ENCODE peak calls at places on chromosome 15, in six cellular contexts. R, V, P, X, G and F are unnamed samples.

GRCh38 chr15:55587321-55588069 is 650 bp downstream of the PYGO1 start:
- DNase-seq in P (no peak), X (no peak), V (peak; percentile 5), G (peak; percentile 17), R (peak; percentile 68), F (peak; percentile 9)

GRCh38 chr15:71781179-71781964 is 29.0 kb upstream of the NR2E3 start:
- DNase-seq in V (no peak), P (peak; percentile 17), G (no peak), X (no peak), R (peak; percentile 51), F (no peak)

GRCh38 chr15:58491151-58491473 is 59.3 kb downstream of the LIPC start:
- DNase-seq in X (no peak), G (no peak), R (no peak), P (no peak), V (no peak), F (no peak)

GRCh38 chr15:50119063-50119700 is at the start of gene ATP8B4:
- DNase-seq in R (no peak), V (no peak), G (no peak), P (no peak), X (no peak), F (no peak)

GRCh38 chr15:90036343-90036742 is 35.2 kb downstream of the ZNF710 start:
- DNase-seq in G (no peak), R (no peak), V (no peak), X (no peak), P (no peak), F (no peak)

GRCh38 chr15:75928680-75929608 is 25.3 kb downstream of the FBXO22 start:
- DNase-seq in X (no peak), P (no peak), R (peak; percentile 38), V (no peak), G (peak; percentile 25), F (no peak)

GRCh38 chr15:78216276-78217229 is 17.8 kb downstream of the ACSBG1 start:
- DNase-seq in P (no peak), R (no peak), G (peak; percentile 95), X (no peak), V (peak; percentile 87), F (no peak)

GRCh38 chr15:40902605-40903561 is 8.6 kb downstream of the VPS18 start:
- DNase-seq in R (no peak), X (no peak), P (no peak), G (no peak), V (no peak), F (no peak)

GRCh38 chr15:73273181-73274002 is 95.4 kb downstream of the HCN4 start:
- DNase-seq in P (peak; percentile 32), G (peak; percentile 56), X (peak; percentile 43), V (peak; percentile 51), R (peak; percentile 56), F (no peak)

GRCh38 chr15:31473384-31474058 is 146.9 kb downstream of the KLF13 start:
- DNase-seq in X (no peak), R (no peak), V (no peak), P (no peak), G (no peak), F (no peak)

GRCh38 chr15:28919201-28919627 is 33.4 kb downstream of the APBA2 start:
- DNase-seq in V (no peak), G (no peak), X (no peak), R (no peak), P (no peak), F (no peak)

GRCh38 chr15:22237891-22238275 is 157.6 kb downstream of the OR4M2 start:
- DNase-seq in P (no peak), G (no peak), X (no peak), V (no peak), R (no peak), F (no peak)

GRCh38 chr15:66047321-66048024 is 178.2 kb downstream of the RAB11A start:
- DNase-seq in R (no peak), V (no peak), P (no peak), G (no peak), X (no peak), F (no peak)

GRCh38 chr15:34753236-34753894 is 1.4 kb downstream of the GJD2 start:
- DNase-seq in P (no peak), G (no peak), X (no peak), V (peak; percentile 45), R (peak; percentile 49), F (no peak)

GRCh38 chr15:42876224-42876623 is 44.4 kb downstream of the TTBK2 start:
- DNase-seq in X (no peak), R (no peak), V (no peak), P (no peak), G (no peak), F (no peak)

GRCh38 chr15:77107068-77107467 is 36.2 kb upstream of the TSPAN3 start:
- DNase-seq in P (no peak), X (no peak), V (peak; percentile 77), R (peak; percentile 49), G (no peak), F (no peak)

GRCh38 chr15:96462768-96463167 is 132.3 kb downstream of the NR2F2 start:
- DNase-seq in V (no peak), G (no peak), X (no peak), P (no peak), R (no peak), F (no peak)

GRCh38 chr15:72135719-72136118 is 17.5 kb downstream of the SENP8 start:
- DNase-seq in P (no peak), X (no peak), R (no peak), V (no peak), G (no peak), F (no peak)

DNA sequence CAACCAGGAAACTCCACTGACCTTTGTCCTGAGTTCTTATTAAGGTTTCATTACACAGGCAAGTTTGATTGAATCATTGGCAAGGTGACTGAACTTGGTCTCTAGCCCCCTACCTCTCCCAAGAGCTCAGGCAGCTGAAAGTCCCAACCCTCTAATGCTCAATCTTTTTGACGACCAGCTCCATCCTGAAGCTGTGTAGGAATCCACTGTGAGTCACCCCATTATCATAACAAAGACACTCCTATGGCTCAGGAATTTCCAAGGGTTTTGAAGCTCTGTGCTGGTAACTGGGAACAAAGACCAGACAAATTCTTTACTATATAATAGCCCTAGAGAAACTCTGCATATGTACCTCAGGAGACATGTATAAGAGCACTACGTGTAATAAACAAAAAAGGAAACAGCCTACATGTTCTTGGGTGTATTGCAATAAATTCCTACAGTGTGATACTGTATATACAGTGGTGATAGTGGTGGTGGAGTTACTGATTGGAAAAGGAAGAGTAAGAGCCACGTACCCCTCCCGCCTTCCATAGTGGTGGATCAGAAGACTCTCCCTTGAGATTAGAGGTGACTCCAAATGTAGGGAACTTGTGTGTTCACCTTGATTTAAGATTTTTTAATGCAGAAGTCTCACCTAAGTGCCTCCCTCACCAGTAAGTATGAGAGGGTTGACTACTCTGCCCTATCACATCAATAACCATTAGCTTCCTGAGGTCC is 116.6 kb downstream of the ST8SIA2 start:
- DNase-seq in X (no peak), V (no peak), G (no peak), P (no peak), R (peak; percentile 67), F (no peak)
- H3K4me3 ChIP-seq in X (no peak overlapping the region), V (no peak overlapping the region), G (no peak overlapping the region), P (no peak overlapping the region), R (no peak overlapping the region), F (no peak overlapping the region)

DNA sequence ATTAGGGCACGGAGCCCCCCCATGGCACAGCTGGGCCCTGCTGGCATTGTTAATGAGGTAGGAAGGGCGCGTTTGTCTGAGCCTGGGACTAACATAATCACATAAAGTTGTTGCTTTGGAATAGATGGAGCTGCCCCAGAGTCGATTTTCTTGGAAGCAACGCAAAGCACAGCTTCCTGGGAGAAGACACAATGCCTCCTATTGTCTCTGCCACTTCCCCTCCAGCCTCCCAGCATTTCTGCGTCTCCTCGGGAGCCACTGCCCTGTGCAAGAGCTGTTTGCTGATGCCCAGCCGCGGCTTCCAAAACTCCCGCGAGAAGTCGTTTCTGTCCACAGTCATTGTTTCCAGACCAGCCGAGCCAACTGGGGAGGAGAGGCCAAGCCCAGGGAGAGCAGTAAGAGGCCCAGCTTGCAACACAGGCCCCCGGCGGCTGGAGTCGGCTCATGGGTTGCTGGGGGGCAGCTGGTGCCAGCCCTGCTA is 18.1 kb upstream of the ALDH1A3 start:
- DNase-seq in G (no peak), V (peak; percentile 44), R (no peak), X (no peak), P (no peak), F (no peak)
- H3K4me3 ChIP-seq in G (no peak overlapping the region), V (no peak overlapping the region), R (no peak overlapping the region), X (no peak overlapping the region), P (no peak overlapping the region), F (no peak overlapping the region)

GRCh38 chr15:37090543-37091175 is 9.7 kb downstream of the MEIS2 start:
- DNase-seq in V (no peak), X (no peak), R (no peak), G (no peak), P (no peak), F (no peak)
- H3K4me3 ChIP-seq in V (no peak overlapping the region), X (no peak overlapping the region), R (no peak overlapping the region), G (no peak overlapping the region), P (no peak overlapping the region), F (no peak overlapping the region)

GRCh38 chr15:51621155-51621554 is 1.4 kb downstream of the DMXL2 start:
- DNase-seq in V (no peak), R (no peak), P (no peak), G (no peak), X (no peak), F (no peak)
- H3K4me3 ChIP-seq in V (no peak overlapping the region), R (peak overlapping the region; percentile 82), P (peak overlapping the region; percentile 87), G (peak overlapping the region; percentile 82), X (no peak overlapping the region), F (peak overlapping the region; percentile 73)

GRCh38 chr15:99435761-99436346 is 129.9 kb upstream of the MEF2A start:
- DNase-seq in G (peak; percentile 64), V (no peak), X (no peak), R (no peak), P (no peak), F (no peak)

GRCh38 chr15:99433757-99434211 is 132.0 kb upstream of the MEF2A start:
- DNase-seq in R (no peak), G (no peak), V (peak; percentile 3), P (no peak), X (no peak), F (no peak)

GRCh38 chr15:99435138-99435695 is 130.6 kb upstream of the MEF2A start:
- DNase-seq in G (peak; percentile 94), X (no peak), R (no peak), V (peak; percentile 10), P (no peak), F (no peak)

GRCh38 chr15:99433026-99433756 is 132.6 kb upstream of the MEF2A start:
- DNase-seq in R (no peak), G (peak; percentile 72), V (peak; percentile 60), P (no peak), X (no peak), F (no peak)

GRCh38 chr15:99434506-99435137 is 131.2 kb upstream of the MEF2A start:
- DNase-seq in R (no peak), X (no peak), G (no peak), V (peak; percentile 2), P (no peak), F (no peak)
- H3K4me3 ChIP-seq in R (no peak overlapping the region), X (no peak overlapping the region), G (no peak overlapping the region), V (no peak overlapping the region), P (no peak overlapping the region), F (no peak overlapping the region)

GRCh38 chr15:49063402-49064280 is 17.4 kb upstream of the SECISBP2L start:
- DNase-seq in R (no peak), G (no peak), P (no peak), V (no peak), X (no peak), F (no peak)
- H3K4me3 ChIP-seq in R (no peak overlapping the region), G (no peak overlapping the region), P (no peak overlapping the region), V (no peak overlapping the region), X (no peak overlapping the region), F (no peak overlapping the region)

GRCh38 chr15:95325763-95326688 is 1004.5 kb upstream of the NR2F2 start:
- DNase-seq in P (no peak), V (no peak), X (no peak), R (peak; percentile 74), G (no peak), F (no peak)
- H3K4me3 ChIP-seq in P (no peak overlapping the region), V (peak overlapping the region; percentile 51), X (no peak overlapping the region), R (peak overlapping the region; percentile 44), G (peak overlapping the region; percentile 9), F (no peak overlapping the region)